ENCODE peak calls at places on chromosome 6, in seven cellular contexts. L is germinal center; J is NCI-H1436; H is amniotic stem cell; A is activated CD4-positive, alpha-beta T cell treated with anti-CD3 and anti-CD28 coated beads for 48 hours; D is CD4-positive, alpha-beta T cell; E is NCI-H1417. G is an unnamed sample.

GRCh38 chr6:24581084-24581669 is 64.8 kb downstream of the KIAA0319 start:
- DNase-seq in L (peak), J (peak), H (peak), A (peak), D (peak), E (peak), G (peak)

GRCh38 chr6:40957616-40958492 is 81.2 kb downstream of the UNC5CL start:
- DNase-seq in L (no peak), J (no peak), H (no peak), A (no peak), D (no peak), E (no peak), G (no peak)

GRCh38 chr6:99613398-99613704 is 6.7 kb downstream of the PRDM13 start:
- DNase-seq in L (peak), J (no peak), H (no peak), A (peak), D (no peak), E (peak), G (no peak)

GRCh38 chr6:44143731-44144130 is 14.9 kb upstream of the CAPN11 start:
- DNase-seq in L (no peak), J (no peak), H (no peak), A (no peak), D (no peak), E (no peak), G (no peak)

GRCh38 chr6:66689608-66690007 is 982.6 kb upstream of the EYS start:
- DNase-seq in L (no peak), J (no peak), H (no peak), A (no peak), D (no peak), E (no peak), G (no peak)

GRCh38 chr6:131861356-131861755 is 53.5 kb downstream of the ENPP1 start:
- DNase-seq in L (no peak), J (no peak), H (peak), A (no peak), D (no peak), E (no peak), G (no peak)

GRCh38 chr6:162856885-162857284 is 129.1 kb downstream of the PACRG start:
- DNase-seq in L (no peak), J (peak), H (peak), A (no peak), D (no peak), E (peak), G (peak)

GRCh38 chr6:87789198-87789899 is 87.3 kb upstream of the AKIRIN2 start:
- DNase-seq in L (no peak), J (no peak), H (no peak), A (no peak), D (no peak), E (peak), G (peak)

GRCh38 chr6:12472601-12473038 is 182.5 kb downstream of the EDN1 start:
- DNase-seq in L (no peak), J (no peak), H (no peak), A (no peak), D (no peak), E (no peak), G (no peak)

GRCh38 chr6:118748311-118749062 is 97.1 kb upstream of the CEP85L start:
- DNase-seq in L (no peak), J (peak), H (peak), A (no peak), D (no peak), E (peak), G (no peak)

GRCh38 chr6:133671376-133671775 is 217.5 kb upstream of the TCF21 start:
- DNase-seq in L (no peak), J (no peak), H (no peak), A (no peak), D (no peak), E (no peak), G (no peak)

GRCh38 chr6:16331328-16332174 is 93.2 kb downstream of the GMPR start:
- DNase-seq in L (peak), J (peak), H (peak), A (peak), D (peak), E (peak), G (peak)

GRCh38 chr6:133682506-133683290 is 206.2 kb upstream of the TCF21 start:
- DNase-seq in L (no peak), J (no peak), H (no peak), A (no peak), D (no peak), E (no peak), G (no peak)

GRCh38 chr6:35181313-35181932 is 32.3 kb upstream of the SCUBE3 start:
- DNase-seq in L (no peak), J (no peak), H (peak), A (no peak), D (no peak), E (no peak), G (no peak)

GRCh38 chr6:23533954-23534725 is 591.9 kb upstream of the NRSN1 start:
- DNase-seq in L (no peak), J (peak), H (no peak), A (no peak), D (no peak), E (peak), G (no peak)

GRCh38 chr6:130794010-130794675 is 33.1 kb upstream of the SMLR1 start:
- DNase-seq in L (no peak), J (no peak), H (no peak), A (peak), D (no peak), E (no peak), G (no peak)